ENCODE peak calls at places on chromosomes 7 and 10, in nine cellular contexts. One of them, this sample, is unnamed. For H3K36me3 and H3K9me3, the result is how much of the 10 kb centered on the place peaks cover.

GRCh38 chr7:142391191-142391992 is 133.5 kb upstream of the PRSS58 start:
- DNase-seq in left ventricle myocardium inferior: no peak
- DNase-seq in right lobe of liver: no peak
- DNase-seq in fibroblast of lung: no peak
- DNase-seq in colonic mucosa: no peak
- DNase-seq in lower lobe of right lung: no peak
- DNase-seq in gastrocnemius medialis: no peak
- DNase-seq in OCI-LY7: no peak
- DNase-seq in thyroid gland: peak
- DNase-seq in this sample: no peak

GRCh38 chr7:108014747-108015682 is 12.1 kb upstream of the LAMB1 start:
- DNase-seq in right lobe of liver: no peak
- DNase-seq in thyroid gland: no peak
- DNase-seq in left ventricle myocardium inferior: no peak
- DNase-seq in lower lobe of right lung: no peak
- DNase-seq in gastrocnemius medialis: no peak
- DNase-seq in colonic mucosa: no peak
- DNase-seq in OCI-LY7: no peak
- DNase-seq in fibroblast of lung: peak
- DNase-seq in this sample: no peak

GRCh38 chr10:111598433-111599059 is 521.7 kb downstream of the ADRA2A start:
- DNase-seq in OCI-LY7: peak
- DNase-seq in right lobe of liver: peak
- DNase-seq in lower lobe of right lung: no peak
- DNase-seq in left ventricle myocardium inferior: no peak
- DNase-seq in thyroid gland: peak
- DNase-seq in colonic mucosa: peak
- DNase-seq in fibroblast of lung: peak
- DNase-seq in gastrocnemius medialis: no peak
- DNase-seq in this sample: no peak

GRCh38 chr7:10657201-10657600 is 316.5 kb upstream of the PHF14 start:
- DNase-seq in colonic mucosa: no peak
- DNase-seq in OCI-LY7: no peak
- DNase-seq in lower lobe of right lung: no peak
- DNase-seq in left ventricle myocardium inferior: no peak
- DNase-seq in thyroid gland: no peak
- DNase-seq in fibroblast of lung: no peak
- DNase-seq in gastrocnemius medialis: no peak
- DNase-seq in right lobe of liver: no peak
- DNase-seq in this sample: no peak

GRCh38 chr10:26721561-26721960 is 24.1 kb downstream of the PDSS1 start:
- DNase-seq in fibroblast of lung: no peak
- DNase-seq in left ventricle myocardium inferior: no peak
- DNase-seq in gastrocnemius medialis: no peak
- DNase-seq in colonic mucosa: no peak
- DNase-seq in thyroid gland: no peak
- DNase-seq in right lobe of liver: no peak
- DNase-seq in OCI-LY7: no peak
- DNase-seq in lower lobe of right lung: no peak
- DNase-seq in this sample: no peak

GRCh38 chr7:6571160-6571779 is 6.0 kb upstream of the ZDHHC4 start:
- DNase-seq in right lobe of liver: no peak
- DNase-seq in thyroid gland: no peak
- DNase-seq in OCI-LY7: no peak
- DNase-seq in left ventricle myocardium inferior: no peak
- DNase-seq in fibroblast of lung: no peak
- DNase-seq in lower lobe of right lung: no peak
- DNase-seq in gastrocnemius medialis: no peak
- DNase-seq in colonic mucosa: no peak
- DNase-seq in this sample: no peak

GRCh38 chr10:490256-490655 is 199.2 kb downstream of the DIP2C start:
- DNase-seq in left ventricle myocardium inferior: peak
- DNase-seq in thyroid gland: no peak
- DNase-seq in lower lobe of right lung: no peak
- DNase-seq in OCI-LY7: no peak
- DNase-seq in fibroblast of lung: no peak
- DNase-seq in gastrocnemius medialis: peak
- DNase-seq in right lobe of liver: peak
- DNase-seq in colonic mucosa: no peak
- DNase-seq in this sample: peak

GRCh38 chr7:47827321-47827720 is 120.9 kb downstream of the PKD1L1 start:
- DNase-seq in right lobe of liver: no peak
- DNase-seq in lower lobe of right lung: no peak
- DNase-seq in left ventricle myocardium inferior: no peak
- DNase-seq in colonic mucosa: no peak
- DNase-seq in OCI-LY7: no peak
- DNase-seq in thyroid gland: no peak
- DNase-seq in gastrocnemius medialis: no peak
- DNase-seq in fibroblast of lung: no peak
- DNase-seq in this sample: no peak

GRCh38 chr7:151038951-151039849 is 9.1 kb upstream of the ASIC3 start:
- DNase-seq in fibroblast of lung: peak
- DNase-seq in colonic mucosa: peak
- DNase-seq in lower lobe of right lung: peak
- DNase-seq in left ventricle myocardium inferior: peak
- DNase-seq in OCI-LY7: no peak
- DNase-seq in right lobe of liver: no peak
- DNase-seq in gastrocnemius medialis: peak
- DNase-seq in thyroid gland: peak
- DNase-seq in this sample: peak

GRCh38 chr7:85770332-85770731 is 583.5 kb upstream of the SEMA3D start:
- DNase-seq in thyroid gland: no peak
- DNase-seq in fibroblast of lung: no peak
- DNase-seq in lower lobe of right lung: no peak
- DNase-seq in gastrocnemius medialis: no peak
- DNase-seq in colonic mucosa: no peak
- DNase-seq in left ventricle myocardium inferior: no peak
- DNase-seq in right lobe of liver: no peak
- DNase-seq in OCI-LY7: no peak
- DNase-seq in this sample: no peak

GRCh38 chr10:87054373-87055295 is 34.5 kb downstream of the FAM25A start:
- DNase-seq in colonic mucosa: no peak
- DNase-seq in thyroid gland: no peak
- DNase-seq in fibroblast of lung: peak
- DNase-seq in left ventricle myocardium inferior: no peak
- DNase-seq in lower lobe of right lung: no peak
- DNase-seq in right lobe of liver: no peak
- DNase-seq in OCI-LY7: no peak
- DNase-seq in gastrocnemius medialis: no peak
- DNase-seq in this sample: no peak

GRCh38 chr10:87064651-87065050 is 30.0 kb downstream of the GLUD1 start:
- DNase-seq in OCI-LY7: no peak
- DNase-seq in lower lobe of right lung: no peak
- DNase-seq in left ventricle myocardium inferior: no peak
- DNase-seq in right lobe of liver: no peak
- DNase-seq in thyroid gland: no peak
- DNase-seq in fibroblast of lung: no peak
- DNase-seq in colonic mucosa: no peak
- DNase-seq in gastrocnemius medialis: no peak
- DNase-seq in this sample: no peak

GRCh38 chr10:87058171-87058570 is 36.5 kb downstream of the GLUD1 start:
- DNase-seq in gastrocnemius medialis: no peak
- DNase-seq in thyroid gland: no peak
- DNase-seq in OCI-LY7: no peak
- DNase-seq in fibroblast of lung: no peak
- DNase-seq in right lobe of liver: no peak
- DNase-seq in left ventricle myocardium inferior: no peak
- DNase-seq in lower lobe of right lung: no peak
- DNase-seq in colonic mucosa: no peak
- DNase-seq in this sample: no peak

GRCh38 chr10:87060280-87060928 is 34.2 kb downstream of the GLUD1 start:
- DNase-seq in thyroid gland: no peak
- DNase-seq in left ventricle myocardium inferior: no peak
- DNase-seq in right lobe of liver: no peak
- DNase-seq in gastrocnemius medialis: no peak
- DNase-seq in OCI-LY7: no peak
- DNase-seq in colonic mucosa: no peak
- DNase-seq in fibroblast of lung: no peak
- DNase-seq in lower lobe of right lung: no peak
- DNase-seq in this sample: no peak

DNA sequence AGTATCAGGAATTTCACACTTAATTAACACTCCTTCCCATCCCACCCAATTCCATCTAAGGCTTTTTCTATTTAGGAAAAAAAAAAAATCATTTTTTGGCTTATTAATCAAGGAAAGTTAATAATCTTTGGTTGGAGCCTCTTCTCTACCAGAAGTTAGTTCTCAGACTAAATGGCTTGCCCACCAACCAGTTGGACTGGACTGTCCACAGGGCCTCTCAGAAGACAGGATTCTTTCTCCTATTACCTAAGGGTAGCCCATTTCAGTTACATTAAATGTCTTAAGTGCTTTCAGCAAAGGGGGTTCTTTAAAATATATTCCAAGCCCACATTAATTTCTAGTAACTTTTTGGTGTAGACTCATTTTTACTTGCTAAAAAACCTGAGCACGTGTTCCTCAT is 35.2 kb downstream of the GLUD1 start:
- DNase-seq in left ventricle myocardium inferior: no peak
- DNase-seq in gastrocnemius medialis: no peak
- DNase-seq in right lobe of liver: no peak
- DNase-seq in OCI-LY7: no peak
- DNase-seq in thyroid gland: no peak
- DNase-seq in fibroblast of lung: no peak
- DNase-seq in lower lobe of right lung: no peak
- DNase-seq in colonic mucosa: no peak
- DNase-seq in this sample: no peak
- H3K36me3 ChIP-seq in left ventricle myocardium inferior: half or more
- H3K36me3 ChIP-seq in gastrocnemius medialis: under half
- H3K36me3 ChIP-seq in right lobe of liver: under half
- H3K36me3 ChIP-seq in OCI-LY7: half or more
- H3K36me3 ChIP-seq in thyroid gland: under half
- H3K36me3 ChIP-seq in fibroblast of lung: under half
- H3K36me3 ChIP-seq in lower lobe of right lung: half or more
- H3K36me3 ChIP-seq in colonic mucosa: under half
- H3K36me3 ChIP-seq in this sample: under half

DNA sequence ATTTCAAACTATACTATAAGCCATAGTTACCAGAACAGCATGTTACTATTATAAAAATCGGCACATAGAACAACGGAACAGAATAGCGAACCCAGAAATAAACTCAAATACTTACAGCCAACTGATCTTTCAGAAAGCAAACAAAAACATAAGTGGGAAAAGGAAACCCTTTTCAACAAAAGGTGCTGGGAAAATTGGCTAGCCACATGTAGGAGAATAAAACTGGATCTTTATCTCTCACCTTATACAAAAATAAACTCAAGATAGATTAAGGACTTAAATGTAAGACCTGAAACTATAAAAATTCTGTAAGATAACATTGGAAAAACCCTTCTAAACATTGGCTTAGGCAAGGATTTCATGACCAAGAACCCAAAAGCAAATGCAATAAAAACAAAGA is 29.1 kb downstream of the ZNF680 start:
- DNase-seq in right lobe of liver: no peak
- DNase-seq in lower lobe of right lung: no peak
- DNase-seq in left ventricle myocardium inferior: no peak
- DNase-seq in gastrocnemius medialis: no peak
- DNase-seq in OCI-LY7: no peak
- DNase-seq in thyroid gland: no peak
- DNase-seq in colonic mucosa: no peak
- DNase-seq in fibroblast of lung: no peak
- DNase-seq in this sample: no peak
- H3K9me3 ChIP-seq in right lobe of liver: under half
- H3K9me3 ChIP-seq in lower lobe of right lung: half or more
- H3K9me3 ChIP-seq in left ventricle myocardium inferior: half or more
- H3K9me3 ChIP-seq in gastrocnemius medialis: under half
- H3K9me3 ChIP-seq in OCI-LY7: half or more
- H3K9me3 ChIP-seq in thyroid gland: under half
- H3K9me3 ChIP-seq in colonic mucosa: under half
- H3K9me3 ChIP-seq in fibroblast of lung: under half
- H3K9me3 ChIP-seq in this sample: half or more

DNA sequence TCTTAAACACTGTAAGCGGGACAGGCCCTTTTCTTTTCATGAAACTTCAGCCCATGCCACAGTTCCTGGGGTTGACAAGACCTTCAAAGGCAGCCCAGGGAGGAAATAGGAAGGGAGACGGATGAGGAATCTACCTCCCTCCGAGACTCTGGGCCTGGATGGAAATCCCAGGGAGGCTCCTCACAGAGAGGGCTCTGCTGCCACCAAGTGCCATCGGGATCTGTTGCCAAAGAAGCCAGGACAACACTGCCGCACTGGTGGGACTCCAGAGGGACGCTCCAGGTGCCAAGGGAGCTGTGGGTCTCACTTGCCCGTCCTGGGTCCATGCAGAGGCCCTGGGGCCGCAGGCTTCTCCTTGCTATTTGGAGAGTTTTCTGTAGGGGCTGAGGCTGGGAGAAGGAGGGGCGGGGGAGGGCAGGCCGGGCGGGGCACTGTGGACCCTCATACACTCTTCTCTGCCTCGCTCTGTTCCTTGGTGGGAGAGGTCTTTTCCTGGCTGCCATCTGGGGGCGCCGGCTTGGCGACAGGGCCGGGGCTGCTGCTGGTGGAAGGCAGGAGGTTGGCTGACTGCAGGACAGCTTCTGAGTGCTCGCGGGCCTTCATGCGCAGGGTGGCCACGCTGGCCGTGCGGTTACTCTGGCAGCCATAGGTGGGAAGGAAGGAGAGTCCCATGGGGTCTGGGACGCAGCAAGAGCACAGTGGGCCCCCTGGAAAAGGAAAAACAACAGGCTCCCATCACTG is 30.0 kb downstream of the DRGX start:
- DNase-seq in fibroblast of lung: no peak
- DNase-seq in OCI-LY7: no peak
- DNase-seq in right lobe of liver: no peak
- DNase-seq in thyroid gland: no peak
- DNase-seq in gastrocnemius medialis: no peak
- DNase-seq in colonic mucosa: peak
- DNase-seq in left ventricle myocardium inferior: no peak
- DNase-seq in lower lobe of right lung: no peak
- DNase-seq in this sample: peak
- TF ChIP-seq CTCF in fibroblast of lung: no peak
- TF ChIP-seq CTCF in OCI-LY7: no peak
- TF ChIP-seq CTCF in right lobe of liver: no peak
- TF ChIP-seq CTCF in thyroid gland: no peak
- TF ChIP-seq CTCF in gastrocnemius medialis: no peak
- TF ChIP-seq CTCF in colonic mucosa: no peak
- TF ChIP-seq CTCF in left ventricle myocardium inferior: peak
- TF ChIP-seq CTCF in lower lobe of right lung: no peak
- TF ChIP-seq CTCF in this sample: peak

DNA sequence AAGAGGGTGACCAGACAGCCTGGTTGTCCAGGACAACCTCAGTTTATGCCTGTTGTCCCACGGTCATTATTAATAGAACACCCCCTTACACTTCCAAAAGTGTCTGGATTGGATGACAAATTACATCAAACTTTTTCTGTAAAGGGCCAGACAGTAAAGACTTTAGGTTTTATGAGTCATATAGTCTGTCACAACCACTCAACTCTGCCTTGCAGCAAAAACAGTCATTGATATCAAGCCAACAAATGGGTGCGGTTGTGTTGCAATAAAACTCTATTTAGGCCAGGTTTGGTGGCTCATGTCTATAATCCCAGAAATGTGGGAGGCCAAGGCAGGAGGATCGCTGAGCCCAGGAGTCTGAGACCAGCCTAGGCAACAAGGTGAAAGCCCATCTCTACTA is 66.7 kb upstream of the ATP6V0A4 start:
- DNase-seq in fibroblast of lung: peak
- DNase-seq in right lobe of liver: no peak
- DNase-seq in OCI-LY7: no peak
- DNase-seq in thyroid gland: no peak
- DNase-seq in left ventricle myocardium inferior: no peak
- DNase-seq in colonic mucosa: no peak
- DNase-seq in gastrocnemius medialis: no peak
- DNase-seq in lower lobe of right lung: no peak
- DNase-seq in this sample: no peak
- H3K36me3 ChIP-seq in fibroblast of lung: under half
- H3K36me3 ChIP-seq in right lobe of liver: under half
- H3K36me3 ChIP-seq in OCI-LY7: under half
- H3K36me3 ChIP-seq in thyroid gland: under half
- H3K36me3 ChIP-seq in left ventricle myocardium inferior: under half
- H3K36me3 ChIP-seq in colonic mucosa: under half
- H3K36me3 ChIP-seq in gastrocnemius medialis: under half
- H3K36me3 ChIP-seq in lower lobe of right lung: under half
- H3K36me3 ChIP-seq in this sample: under half

This sample was measured in heart right ventricle.